ENCODE peak calls at places on chromosomes 5 and 9, in four cellular contexts. One of them, this sample, is unnamed.

GRCh38 chr5:59790399-59791130 is 103.0 kb downstream of the PDE4D start:
- DNase-seq in tibial nerve: no peak
- DNase-seq in T-cell: no peak
- DNase-seq in COLO829: no peak
- DNase-seq in this sample: no peak

GRCh38 chr5:27476356-27476988 is 438.1 kb upstream of the CDH9 start:
- DNase-seq in tibial nerve: no peak
- DNase-seq in T-cell: no peak
- DNase-seq in COLO829: no peak
- DNase-seq in this sample: no peak

GRCh38 chr5:84725946-84726570 is 341.4 kb upstream of the EDIL3 start:
- DNase-seq in tibial nerve: no peak
- DNase-seq in T-cell: no peak
- DNase-seq in COLO829: no peak
- DNase-seq in this sample: no peak

GRCh38 chr5:74243634-74244033 is 396.9 kb downstream of the ENC1 start:
- DNase-seq in tibial nerve: no peak
- DNase-seq in T-cell: no peak
- DNase-seq in COLO829: peak; percentile 15
- DNase-seq in this sample: no peak

GRCh38 chr5:159091051-159091450 is 8.7 kb downstream of the EBF1 start:
- DNase-seq in tibial nerve: no peak
- DNase-seq in T-cell: no peak
- DNase-seq in COLO829: no peak
- DNase-seq in this sample: no peak

GRCh38 chr5:157107508-157107907 is 1.3 kb downstream of the HAVCR2 start:
- DNase-seq in tibial nerve: no peak
- DNase-seq in T-cell: no peak
- DNase-seq in COLO829: no peak
- DNase-seq in this sample: no peak

GRCh38 chr5:149381986-149382338 is 2.9 kb upstream of the IL17B start:
- DNase-seq in tibial nerve: peak; percentile 53
- DNase-seq in T-cell: peak; percentile 10
- DNase-seq in COLO829: peak; percentile 48
- DNase-seq in this sample: peak; percentile 3

GRCh38 chr9:33524431-33524947 is 438 bp downstream of the ANKRD18B start:
- DNase-seq in tibial nerve: no peak
- DNase-seq in T-cell: no peak
- DNase-seq in COLO829: no peak
- DNase-seq in this sample: no peak

GRCh38 chr9:116101516-116101915 is 52.1 kb upstream of the PAPPA start:
- DNase-seq in tibial nerve: no peak
- DNase-seq in T-cell: no peak
- DNase-seq in COLO829: peak; percentile 61
- DNase-seq in this sample: no peak

GRCh38 chr5:141637693-141638419 is 1.1 kb downstream of the RELL2 start:
- DNase-seq in tibial nerve: no peak
- DNase-seq in T-cell: peak; percentile 41
- DNase-seq in COLO829: no peak
- DNase-seq in this sample: no peak

GRCh38 chr5:24703934-24704333 is 59.2 kb upstream of the CDH10 start:
- DNase-seq in tibial nerve: no peak
- DNase-seq in T-cell: no peak
- DNase-seq in COLO829: no peak
- DNase-seq in this sample: no peak

GRCh38 chr9:6495484-6495883 is 82.5 kb downstream of the UHRF2 start:
- DNase-seq in tibial nerve: no peak
- DNase-seq in T-cell: no peak
- DNase-seq in COLO829: peak; percentile 0
- DNase-seq in this sample: no peak

GRCh38 chr9:90198956-90199355 is 443.7 kb downstream of the DIRAS2 start:
- DNase-seq in tibial nerve: no peak
- DNase-seq in T-cell: no peak
- DNase-seq in COLO829: no peak
- DNase-seq in this sample: no peak

GRCh38 chr5:34822921-34823715 is 15.8 kb upstream of the TTC23L start:
- DNase-seq in tibial nerve: no peak
- DNase-seq in T-cell: no peak
- DNase-seq in COLO829: no peak
- DNase-seq in this sample: no peak

GRCh38 chr5:140312067-140312790 is 9.3 kb upstream of the PFDN1 start:
- DNase-seq in tibial nerve: no peak
- DNase-seq in T-cell: no peak
- DNase-seq in COLO829: no peak
- DNase-seq in this sample: no peak

GRCh38 chr5:170923910-170924620 is 62.2 kb downstream of the RANBP17 start:
- DNase-seq in tibial nerve: no peak
- DNase-seq in T-cell: no peak
- DNase-seq in COLO829: no peak
- DNase-seq in this sample: no peak

GRCh38 chr9:136840877-136841645 is 1.2 kb upstream of the AJM1 start:
- DNase-seq in tibial nerve: no peak
- DNase-seq in T-cell: no peak
- DNase-seq in COLO829: peak; percentile 23
- DNase-seq in this sample: no peak

This sample was measured in KG1.